ENCODE peak calls at places on chromosomes 1 and 21, in ten cellular contexts. H is RWPE1; X is NCI-H1105; I is fibroblast of mammary gland; O is M059J; Y is stimulated activated CD4-positive, alpha-beta T cell treated with anti-CD3 and anti-CD28 coated beads, Interleukin-15, amount 100 ng/mL, for 24 hours; A is stimulated activated CD8-positive, alpha-beta memory T cell treated with anti-CD3 and anti-CD28 coated beads, Interleukin-2, amount 100 ng/mL, for 48 hours; F is globus pallidus; N is fibroblast of the conjunctiva; R is KG1. W is an unnamed sample.

GRCh38 chr1:209095627-209096595 is 487.6 kb upstream of the CAMK1G start:
- DNase-seq in H (peak), X (no peak), I (peak), O (peak), Y (no peak), A (no peak), F (no peak), N (no peak), R (no peak), W (no peak)

GRCh38 chr1:238111081-238111480 is 220.4 kb upstream of the ZP4 start:
- DNase-seq in H (no peak), X (no peak), I (no peak), O (no peak), Y (no peak), A (no peak), F (no peak), N (no peak), R (no peak), W (peak)

GRCh38 chr21:31570824-31571425 is 88.6 kb upstream of the SOD1 start:
- DNase-seq in H (no peak), X (no peak), I (no peak), O (no peak), Y (no peak), A (no peak), F (no peak), N (no peak), R (no peak), W (no peak)

GRCh38 chr1:37634554-37635308 is at the start of gene RSPO1:
- DNase-seq in H (peak), X (peak), I (peak), O (no peak), Y (peak), A (no peak), F (no peak), N (no peak), R (no peak), W (no peak)

GRCh38 chr1:151058682-151059341 is 610 bp downstream of the CDC42SE1 start:
- DNase-seq in H (peak), X (peak), I (no peak), O (no peak), Y (no peak), A (no peak), F (peak), N (no peak), R (no peak), W (no peak)

GRCh38 chr1:159900086-159900680 is at the start of gene CFAP45:
- DNase-seq in H (peak), X (peak), I (peak), O (peak), Y (peak), A (peak), F (no peak), N (peak), R (no peak), W (no peak)

GRCh38 chr1:10651793-10652192 is 144.7 kb downstream of the CASZ1 start:
- DNase-seq in H (no peak), X (no peak), I (no peak), O (no peak), Y (no peak), A (no peak), F (no peak), N (no peak), R (no peak), W (no peak)

GRCh38 chr1:60989745-60990718 is 92.3 kb upstream of the NFIA start:
- DNase-seq in H (no peak), X (no peak), I (peak), O (peak), Y (no peak), A (no peak), F (no peak), N (peak), R (no peak), W (no peak)

GRCh38 chr1:183218981-183219621 is 33.0 kb downstream of the LAMC2 start:
- DNase-seq in H (no peak), X (peak), I (no peak), O (no peak), Y (peak), A (no peak), F (no peak), N (no peak), R (peak), W (no peak)

GRCh38 chr1:80751204-80751603 is 1049.5 kb upstream of the ADGRL2 start:
- DNase-seq in H (no peak), X (no peak), I (no peak), O (no peak), Y (no peak), A (no peak), F (no peak), N (no peak), R (no peak), W (no peak)

GRCh38 chr1:38000529-38001453 is 4.5 kb downstream of the FHL3 start:
- DNase-seq in H (peak), X (no peak), I (peak), O (peak), Y (no peak), A (no peak), F (no peak), N (no peak), R (no peak), W (no peak)

GRCh38 chr1:81802601-81803422 is 2.1 kb downstream of the ADGRL2 start:
- DNase-seq in H (peak), X (peak), I (peak), O (peak), Y (peak), A (no peak), F (peak), N (no peak), R (no peak), W (no peak)

GRCh38 chr1:37068897-37069296 is 34.6 kb upstream of the GRIK3 start:
- DNase-seq in H (no peak), X (no peak), I (no peak), O (no peak), Y (no peak), A (no peak), F (no peak), N (no peak), R (no peak), W (no peak)

GRCh38 chr1:236686815-236687160 is 489 bp downstream of the ACTN2 start:
- DNase-seq in H (no peak), X (no peak), I (no peak), O (no peak), Y (no peak), A (no peak), F (no peak), N (no peak), R (no peak), W (no peak)

GRCh38 chr1:41608242-41608641 is 123.8 kb upstream of the EDN2 start:
- DNase-seq in H (no peak), X (no peak), I (no peak), O (no peak), Y (no peak), A (no peak), F (no peak), N (peak), R (no peak), W (no peak)

GRCh38 chr1:58782308-58783089 is 1.3 kb downstream of the JUN start:
- DNase-seq in H (no peak), X (peak), I (no peak), O (peak), Y (peak), A (peak), F (peak), N (no peak), R (peak), W (peak)

GRCh38 chr1:16146888-16147614 is 8.8 kb downstream of the EPHA2 start:
- DNase-seq in H (no peak), X (no peak), I (no peak), O (peak), Y (no peak), A (no peak), F (no peak), N (no peak), R (no peak), W (no peak)

GRCh38 chr1:24503003-24503751 is 541 bp downstream of the RCAN3 start:
- DNase-seq in H (peak), X (no peak), I (no peak), O (no peak), Y (peak), A (no peak), F (peak), N (no peak), R (no peak), W (peak)

GRCh38 chr1:162386292-162387225 is 5.0 kb downstream of the C1orf226 start:
- DNase-seq in H (no peak), X (no peak), I (no peak), O (no peak), Y (no peak), A (no peak), F (no peak), N (no peak), R (no peak), W (no peak)

GRCh38 chr1:210237514-210237913 is 4.9 kb downstream of the SERTAD4 start:
- DNase-seq in H (no peak), X (no peak), I (no peak), O (no peak), Y (no peak), A (no peak), F (peak), N (no peak), R (no peak), W (peak)

GRCh38 chr1:169103443-169103842 is 3.0 kb upstream of the ATP1B1 start:
- DNase-seq in H (no peak), X (no peak), I (no peak), O (no peak), Y (no peak), A (no peak), F (no peak), N (no peak), R (no peak), W (no peak)

GRCh38 chr1:198560093-198560638 is 19.7 kb upstream of the ATP6V1G3 start:
- DNase-seq in H (no peak), X (peak), I (no peak), O (peak), Y (no peak), A (no peak), F (no peak), N (no peak), R (no peak), W (no peak)

W was measured in pons.